ENCODE peak calls at places on chromosomes 5 and 9, in nine cellular contexts. One of them, this sample, is unnamed.

GRCh38 chr9:121283856-121284732 is 16.1 kb downstream of the GSN start:
- DNase-seq in epithelial cell of esophagus: no peak
- DNase-seq in testis: peak
- DNase-seq in lower lobe of right lung: no peak
- DNase-seq in cardiac fibroblast: no peak
- DNase-seq in astrocyte of the spinal cord: no peak
- DNase-seq in foreskin fibroblast: no peak
- DNase-seq in HCT116: no peak
- DNase-seq in body of pancreas: no peak
- DNase-seq in this sample: no peak

GRCh38 chr9:115164511-115164974 is 46.6 kb upstream of the TNC start:
- DNase-seq in epithelial cell of esophagus: peak
- DNase-seq in testis: peak
- DNase-seq in lower lobe of right lung: no peak
- DNase-seq in cardiac fibroblast: peak
- DNase-seq in astrocyte of the spinal cord: peak
- DNase-seq in foreskin fibroblast: peak
- DNase-seq in HCT116: peak
- DNase-seq in body of pancreas: peak
- DNase-seq in this sample: peak

GRCh38 chr5:57175586-57175985 is 1.7 kb downstream of the GPBP1 start:
- DNase-seq in epithelial cell of esophagus: peak
- DNase-seq in testis: peak
- DNase-seq in lower lobe of right lung: no peak
- DNase-seq in cardiac fibroblast: no peak
- DNase-seq in astrocyte of the spinal cord: no peak
- DNase-seq in foreskin fibroblast: no peak
- DNase-seq in HCT116: no peak
- DNase-seq in body of pancreas: no peak
- DNase-seq in this sample: no peak

GRCh38 chr5:96978812-96979449 is 43.1 kb downstream of the LNPEP start:
- DNase-seq in epithelial cell of esophagus: no peak
- DNase-seq in testis: no peak
- DNase-seq in lower lobe of right lung: no peak
- DNase-seq in cardiac fibroblast: no peak
- DNase-seq in astrocyte of the spinal cord: peak
- DNase-seq in foreskin fibroblast: peak
- DNase-seq in HCT116: no peak
- DNase-seq in body of pancreas: no peak
- DNase-seq in this sample: peak

GRCh38 chr9:23288545-23288944 is 537.5 kb downstream of the ELAVL2 start:
- DNase-seq in epithelial cell of esophagus: no peak
- DNase-seq in testis: no peak
- DNase-seq in lower lobe of right lung: no peak
- DNase-seq in cardiac fibroblast: no peak
- DNase-seq in astrocyte of the spinal cord: no peak
- DNase-seq in foreskin fibroblast: no peak
- DNase-seq in HCT116: no peak
- DNase-seq in body of pancreas: no peak
- DNase-seq in this sample: no peak

GRCh38 chr5:147170603-147171002 is 64.2 kb upstream of the STK32A start:
- DNase-seq in epithelial cell of esophagus: no peak
- DNase-seq in testis: no peak
- DNase-seq in lower lobe of right lung: no peak
- DNase-seq in cardiac fibroblast: no peak
- DNase-seq in astrocyte of the spinal cord: no peak
- DNase-seq in foreskin fibroblast: no peak
- DNase-seq in HCT116: no peak
- DNase-seq in body of pancreas: peak
- DNase-seq in this sample: no peak

GRCh38 chr9:133258061-133259015 is 16.7 kb downstream of the ABO start:
- DNase-seq in epithelial cell of esophagus: no peak
- DNase-seq in testis: peak
- DNase-seq in lower lobe of right lung: no peak
- DNase-seq in cardiac fibroblast: no peak
- DNase-seq in astrocyte of the spinal cord: no peak
- DNase-seq in foreskin fibroblast: no peak
- DNase-seq in HCT116: no peak
- DNase-seq in body of pancreas: no peak
- DNase-seq in this sample: no peak

GRCh38 chr5:32709789-32710334 is 1.3 kb upstream of the NPR3 start:
- DNase-seq in epithelial cell of esophagus: peak
- DNase-seq in testis: peak
- DNase-seq in lower lobe of right lung: peak
- DNase-seq in cardiac fibroblast: peak
- DNase-seq in astrocyte of the spinal cord: peak
- DNase-seq in foreskin fibroblast: peak
- DNase-seq in HCT116: peak
- DNase-seq in body of pancreas: peak
- DNase-seq in this sample: peak

GRCh38 chr5:141641634-141642278 is 5.0 kb downstream of the RELL2 start:
- DNase-seq in epithelial cell of esophagus: peak
- DNase-seq in testis: no peak
- DNase-seq in lower lobe of right lung: no peak
- DNase-seq in cardiac fibroblast: peak
- DNase-seq in astrocyte of the spinal cord: peak
- DNase-seq in foreskin fibroblast: peak
- DNase-seq in HCT116: no peak
- DNase-seq in body of pancreas: no peak
- DNase-seq in this sample: no peak

GRCh38 chr5:37900692-37901091 is 60.9 kb upstream of the GDNF start:
- DNase-seq in epithelial cell of esophagus: peak
- DNase-seq in testis: peak
- DNase-seq in lower lobe of right lung: no peak
- DNase-seq in cardiac fibroblast: peak
- DNase-seq in astrocyte of the spinal cord: peak
- DNase-seq in foreskin fibroblast: peak
- DNase-seq in HCT116: peak
- DNase-seq in body of pancreas: no peak
- DNase-seq in this sample: no peak

GRCh38 chr9:35728041-35728971 is 3.7 kb downstream of the TLN1 start:
- DNase-seq in epithelial cell of esophagus: peak
- DNase-seq in testis: peak
- DNase-seq in lower lobe of right lung: peak
- DNase-seq in cardiac fibroblast: peak
- DNase-seq in astrocyte of the spinal cord: peak
- DNase-seq in foreskin fibroblast: peak
- DNase-seq in HCT116: no peak
- DNase-seq in body of pancreas: peak
- DNase-seq in this sample: peak

GRCh38 chr5:10220253-10220652 is 29.4 kb downstream of the ATPSCKMT start:
- DNase-seq in epithelial cell of esophagus: no peak
- DNase-seq in testis: no peak
- DNase-seq in lower lobe of right lung: no peak
- DNase-seq in cardiac fibroblast: no peak
- DNase-seq in astrocyte of the spinal cord: no peak
- DNase-seq in foreskin fibroblast: peak
- DNase-seq in HCT116: no peak
- DNase-seq in body of pancreas: no peak
- DNase-seq in this sample: no peak
- TF ChIP-seq CTCF in epithelial cell of esophagus: no peak
- TF ChIP-seq CTCF in testis: no peak
- TF ChIP-seq CTCF in lower lobe of right lung: no peak
- TF ChIP-seq CTCF in cardiac fibroblast: no peak
- TF ChIP-seq CTCF in astrocyte of the spinal cord: no peak
- TF ChIP-seq CTCF in foreskin fibroblast: peak
- TF ChIP-seq CTCF in HCT116: no peak
- TF ChIP-seq CTCF in body of pancreas: no peak
- TF ChIP-seq CTCF in this sample: no peak

GRCh38 chr5:54469655-54470054 is 14.2 kb downstream of the HSPB3 start:
- DNase-seq in epithelial cell of esophagus: no peak
- DNase-seq in testis: no peak
- DNase-seq in lower lobe of right lung: no peak
- DNase-seq in cardiac fibroblast: peak
- DNase-seq in astrocyte of the spinal cord: no peak
- DNase-seq in foreskin fibroblast: no peak
- DNase-seq in HCT116: no peak
- DNase-seq in body of pancreas: no peak
- DNase-seq in this sample: no peak

GRCh38 chr5:54470677-54471076 is 15.2 kb downstream of the HSPB3 start:
- DNase-seq in epithelial cell of esophagus: no peak
- DNase-seq in testis: no peak
- DNase-seq in lower lobe of right lung: no peak
- DNase-seq in cardiac fibroblast: peak
- DNase-seq in astrocyte of the spinal cord: peak
- DNase-seq in foreskin fibroblast: peak
- DNase-seq in HCT116: no peak
- DNase-seq in body of pancreas: no peak
- DNase-seq in this sample: no peak

GRCh38 chr5:54471398-54471797 is 15.9 kb downstream of the HSPB3 start:
- DNase-seq in epithelial cell of esophagus: no peak
- DNase-seq in testis: no peak
- DNase-seq in lower lobe of right lung: no peak
- DNase-seq in cardiac fibroblast: no peak
- DNase-seq in astrocyte of the spinal cord: no peak
- DNase-seq in foreskin fibroblast: no peak
- DNase-seq in HCT116: no peak
- DNase-seq in body of pancreas: no peak
- DNase-seq in this sample: no peak

GRCh38 chr5:54470191-54470590 is 14.7 kb downstream of the HSPB3 start:
- DNase-seq in epithelial cell of esophagus: no peak
- DNase-seq in testis: no peak
- DNase-seq in lower lobe of right lung: no peak
- DNase-seq in cardiac fibroblast: peak
- DNase-seq in astrocyte of the spinal cord: no peak
- DNase-seq in foreskin fibroblast: peak
- DNase-seq in HCT116: no peak
- DNase-seq in body of pancreas: no peak
- DNase-seq in this sample: no peak
- H3K4me3 ChIP-seq in epithelial cell of esophagus: no peak
- H3K4me3 ChIP-seq in testis: no peak
- H3K4me3 ChIP-seq in lower lobe of right lung: peak
- H3K4me3 ChIP-seq in cardiac fibroblast: no peak
- H3K4me3 ChIP-seq in astrocyte of the spinal cord: no peak
- H3K4me3 ChIP-seq in foreskin fibroblast: peak
- H3K4me3 ChIP-seq in HCT116: no peak
- H3K4me3 ChIP-seq in body of pancreas: no peak
- H3K4me3 ChIP-seq in this sample: peak

GRCh38 chr5:65925094-65925600 is 1.2 kb upstream of the ERBIN start:
- DNase-seq in epithelial cell of esophagus: peak
- DNase-seq in testis: peak
- DNase-seq in lower lobe of right lung: peak
- DNase-seq in cardiac fibroblast: peak
- DNase-seq in astrocyte of the spinal cord: peak
- DNase-seq in foreskin fibroblast: peak
- DNase-seq in HCT116: no peak
- DNase-seq in body of pancreas: peak
- DNase-seq in this sample: peak
- TF ChIP-seq CTCF in epithelial cell of esophagus: no peak
- TF ChIP-seq CTCF in testis: no peak
- TF ChIP-seq CTCF in lower lobe of right lung: no peak
- TF ChIP-seq CTCF in cardiac fibroblast: no peak
- TF ChIP-seq CTCF in astrocyte of the spinal cord: no peak
- TF ChIP-seq CTCF in foreskin fibroblast: no peak
- TF ChIP-seq CTCF in HCT116: no peak
- TF ChIP-seq CTCF in body of pancreas: no peak
- TF ChIP-seq CTCF in this sample: no peak

GRCh38 chr9:38276751-38277439 is 115.6 kb upstream of the ALDH1B1 start:
- DNase-seq in epithelial cell of esophagus: no peak
- DNase-seq in testis: no peak
- DNase-seq in lower lobe of right lung: no peak
- DNase-seq in cardiac fibroblast: no peak
- DNase-seq in astrocyte of the spinal cord: no peak
- DNase-seq in foreskin fibroblast: no peak
- DNase-seq in HCT116: no peak
- DNase-seq in body of pancreas: no peak
- DNase-seq in this sample: no peak
- H3K4me3 ChIP-seq in epithelial cell of esophagus: no peak
- H3K4me3 ChIP-seq in testis: no peak
- H3K4me3 ChIP-seq in lower lobe of right lung: no peak
- H3K4me3 ChIP-seq in cardiac fibroblast: no peak
- H3K4me3 ChIP-seq in astrocyte of the spinal cord: no peak
- H3K4me3 ChIP-seq in foreskin fibroblast: no peak
- H3K4me3 ChIP-seq in HCT116: no peak
- H3K4me3 ChIP-seq in body of pancreas: no peak
- H3K4me3 ChIP-seq in this sample: no peak

GRCh38 chr5:131810510-131811249 is 13.9 kb upstream of the FNIP1 start:
- DNase-seq in epithelial cell of esophagus: peak
- DNase-seq in testis: no peak
- DNase-seq in lower lobe of right lung: no peak
- DNase-seq in cardiac fibroblast: peak
- DNase-seq in astrocyte of the spinal cord: no peak
- DNase-seq in foreskin fibroblast: no peak
- DNase-seq in HCT116: peak
- DNase-seq in body of pancreas: no peak
- DNase-seq in this sample: no peak
- TF ChIP-seq CTCF in epithelial cell of esophagus: peak
- TF ChIP-seq CTCF in testis: no peak
- TF ChIP-seq CTCF in lower lobe of right lung: no peak
- TF ChIP-seq CTCF in cardiac fibroblast: peak
- TF ChIP-seq CTCF in astrocyte of the spinal cord: peak
- TF ChIP-seq CTCF in foreskin fibroblast: peak
- TF ChIP-seq CTCF in HCT116: peak
- TF ChIP-seq CTCF in body of pancreas: peak
- TF ChIP-seq CTCF in this sample: peak